ENCODE peak calls at places on chromosomes 16 and 17, in six cellular contexts. C is activated T-cell treated with anti-CD3 and anti-CD28 coated beads, Interleukin-2, amount 50 U/mL, for 48 hours; P is Calu3; D is AG10803; G is tibial nerve; V is NCI-H1105 treated with DMSO at 0.1 percent for 48 hours. X is an unnamed sample.

GRCh38 chr16:54937673-54938350 is 7.1 kb downstream of the IRX5 start:
- DNase-seq in C (no peak), P (no peak), D (no peak), G (no peak), V (no peak), X (peak)

GRCh38 chr16:30585400-30586191 is at the start of gene ZNF785:
- DNase-seq in C (peak), P (peak), D (peak), G (peak), V (peak), X (peak)

GRCh38 chr16:27498426-27498825 is 51.3 kb downstream of the GTF3C1 start:
- DNase-seq in C (no peak), P (no peak), D (no peak), G (no peak), V (no peak), X (no peak)

GRCh38 chr17:27624555-27624954 is 6.4 kb upstream of the LGALS9 start:
- DNase-seq in C (no peak), P (no peak), D (no peak), G (no peak), V (no peak), X (no peak)

GRCh38 chr16:1946495-1947368 is 3.7 kb upstream of the MSRB1 start:
- DNase-seq in C (no peak), P (no peak), D (no peak), G (no peak), V (no peak), X (no peak)

GRCh38 chr17:51322390-51323029 is 62.2 kb downstream of the UTP18 start:
- DNase-seq in C (no peak), P (peak), D (peak), G (no peak), V (peak), X (peak)

GRCh38 chr16:31351937-31352315 is 3.0 kb upstream of the ITGAX start:
- DNase-seq in C (peak), P (no peak), D (no peak), G (no peak), V (no peak), X (no peak)

GRCh38 chr16:51062039-51062438 is 89.0 kb downstream of the SALL1 start:
- DNase-seq in C (no peak), P (no peak), D (no peak), G (no peak), V (no peak), X (no peak)

GRCh38 chr17:5770556-5771270 is 186.4 kb upstream of the NLRP1 start:
- DNase-seq in C (no peak), P (no peak), D (no peak), G (no peak), V (peak), X (peak)